ENCODE peak calls at places on chromosomes 11 and 22, in six cellular contexts. H is breast epithelium; C is tibial nerve; Z is transverse colon; G is CD8-positive, alpha-beta memory T cell; J is cardiac muscle cell. P is an unnamed sample.

GRCh38 chr22:45450931-45451651 is 37.6 kb downstream of the RIBC2 start:
- DNase-seq in H (no peak), C (no peak), Z (no peak), G (no peak), J (no peak), P (no peak)

GRCh38 chr11:102177974-102178631 is 67.9 kb downstream of the YAP1 start:
- DNase-seq in H (no peak), C (no peak), Z (no peak), G (no peak), J (no peak), P (no peak)

GRCh38 chr11:109512680-109513079 is 90.7 kb downstream of the C11orf87 start:
- DNase-seq in H (no peak), C (no peak), Z (no peak), G (no peak), J (no peak), P (no peak)

GRCh38 chr11:108608548-108608947 is 15.0 kb upstream of the EXPH5 start:
- DNase-seq in H (no peak), C (no peak), Z (no peak), G (no peak), J (no peak), P (no peak)

GRCh38 chr11:35688023-35688422 is 25.4 kb downstream of the TRIM44 start:
- DNase-seq in H (no peak), C (no peak), Z (no peak), G (no peak), J (no peak), P (no peak)

GRCh38 chr22:28899199-28899853 is 16.0 kb downstream of the ZNRF3 start:
- DNase-seq in H (no peak), C (no peak), Z (no peak), G (peak; percentile 45), J (no peak), P (peak; percentile 53)

GRCh38 chr22:24428751-24429410 is 1.5 kb downstream of the ADORA2A start:
- DNase-seq in H (no peak), C (no peak), Z (no peak), G (no peak), J (no peak), P (no peak)

GRCh38 chr11:83521647-83522596 is 235.8 kb upstream of the CCDC90B start:
- DNase-seq in H (no peak), C (no peak), Z (no peak), G (no peak), J (peak; percentile 18), P (no peak)

GRCh38 chr11:45086526-45086925 is 59.9 kb upstream of the PRDM11 start:
- DNase-seq in H (no peak), C (no peak), Z (no peak), G (no peak), J (no peak), P (no peak)

GRCh38 chr11:60905551-60906113 is 753 bp downstream of the PRPF19 start:
- DNase-seq in H (no peak), C (no peak), Z (no peak), G (no peak), J (no peak), P (peak; percentile 64)

GRCh38 chr11:128323381-128323780 is 264.0 kb downstream of the ETS1 start:
- DNase-seq in H (no peak), C (no peak), Z (peak; percentile 40), G (peak; percentile 37), J (peak; percentile 59), P (peak; percentile 69)

GRCh38 chr11:23403210-23404185 is 543.2 kb upstream of the CCDC179 start:
- DNase-seq in H (no peak), C (no peak), Z (no peak), G (no peak), J (no peak), P (no peak)

GRCh38 chr11:46122955-46123354 is 1.7 kb upstream of the PHF21A start:
- DNase-seq in H (no peak), C (no peak), Z (no peak), G (no peak), J (no peak), P (no peak)

GRCh38 chr11:96155627-96156378 is 187.2 kb downstream of the MAML2 start:
- DNase-seq in H (no peak), C (peak; percentile 57), Z (peak; percentile 61), G (no peak), J (no peak), P (no peak)

GRCh38 chr11:79437274-79437980 is 3.4 kb downstream of the TENM4 start:
- DNase-seq in H (peak; percentile 54), C (peak; percentile 30), Z (peak; percentile 38), G (no peak), J (peak; percentile 89), P (no peak)

GRCh38 chr11:16911186-16911585 is 103.0 kb downstream of the PLEKHA7 start:
- DNase-seq in H (no peak), C (no peak), Z (no peak), G (no peak), J (no peak), P (no peak)

GRCh38 chr11:131771471-131771870 is 401.1 kb downstream of the NTM start:
- DNase-seq in H (no peak), C (no peak), Z (no peak), G (no peak), J (no peak), P (no peak)

GRCh38 chr11:112886707-112887370 is 74.4 kb upstream of the NCAM1 start:
- DNase-seq in H (no peak), C (no peak), Z (no peak), G (no peak), J (no peak), P (no peak)

GRCh38 chr11:26028294-26028954 is 303.5 kb upstream of the ANO3 start:
- DNase-seq in H (no peak), C (no peak), Z (no peak), G (no peak), J (no peak), P (no peak)

GRCh38 chr11:121563003-121563402 is 110.2 kb upstream of the SORL1-AS1 start:
- DNase-seq in H (no peak), C (no peak), Z (no peak), G (no peak), J (no peak), P (no peak)

GRCh38 chr11:121561240-121561639 is 108.5 kb upstream of the SORL1-AS1 start:
- DNase-seq in H (no peak), C (no peak), Z (no peak), G (no peak), J (no peak), P (no peak)

GRCh38 chr11:121561716-121562115 is 108.9 kb upstream of the SORL1-AS1 start:
- DNase-seq in H (no peak), C (no peak), Z (no peak), G (no peak), J (no peak), P (no peak)

GRCh38 chr11:121559812-121560211 is 107.0 kb upstream of the SORL1-AS1 start:
- DNase-seq in H (no peak), C (no peak), Z (no peak), G (no peak), J (no peak), P (no peak)

DNA sequence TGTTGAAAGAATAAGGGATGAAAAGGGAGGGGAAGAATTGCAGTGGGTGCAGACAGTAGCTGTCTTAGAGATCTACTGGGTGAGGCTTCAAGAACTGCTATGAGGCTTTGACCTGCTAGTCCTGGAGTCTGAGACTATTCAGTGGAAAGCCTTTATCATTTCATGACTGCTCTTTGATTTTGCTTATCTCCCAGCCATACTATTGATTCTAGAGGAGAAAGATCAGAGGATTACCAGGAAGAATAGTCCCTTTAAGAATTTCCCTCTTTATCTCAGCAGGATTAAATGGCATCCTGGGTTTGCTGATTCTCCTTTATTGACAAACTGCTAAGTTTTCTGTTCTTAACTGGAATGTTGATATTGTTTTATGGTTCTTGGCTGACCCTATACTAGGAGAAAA is 107.5 kb upstream of the SORL1-AS1 start:
- DNase-seq in H (no peak), C (no peak), Z (no peak), G (no peak), J (no peak), P (no peak)
- H3K4me1 ChIP-seq in H (no peaks in the 10 kb centered on the region), C (no peaks in the 10 kb centered on the region), Z (no peaks in the 10 kb centered on the region), G (no peaks in the 10 kb centered on the region), J (peaks cover 14% of the 10 kb centered on the region), P (no peaks in the 10 kb centered on the region)

GRCh38 chr11:77592727-77593126 is 3.0 kb downstream of the AQP11 start:
- DNase-seq in H (no peak), C (no peak), Z (no peak), G (no peak), J (no peak), P (no peak)

GRCh38 chr11:77590194-77590591 is 440 bp downstream of the AQP11 start:
- DNase-seq in H (no peak), C (no peak), Z (peak; percentile 57), G (peak; percentile 10), J (peak; percentile 37), P (no peak)

GRCh38 chr11:77593883-77594282 is 4.1 kb downstream of the AQP11 start:
- DNase-seq in H (no peak), C (no peak), Z (no peak), G (no peak), J (no peak), P (no peak)

GRCh38 chr11:77589521-77590193 is at the start of gene AQP11:
- DNase-seq in H (peak; percentile 80), C (peak; percentile 51), Z (peak; percentile 94), G (peak; percentile 37), J (peak; percentile 95), P (peak; percentile 41)

DNA sequence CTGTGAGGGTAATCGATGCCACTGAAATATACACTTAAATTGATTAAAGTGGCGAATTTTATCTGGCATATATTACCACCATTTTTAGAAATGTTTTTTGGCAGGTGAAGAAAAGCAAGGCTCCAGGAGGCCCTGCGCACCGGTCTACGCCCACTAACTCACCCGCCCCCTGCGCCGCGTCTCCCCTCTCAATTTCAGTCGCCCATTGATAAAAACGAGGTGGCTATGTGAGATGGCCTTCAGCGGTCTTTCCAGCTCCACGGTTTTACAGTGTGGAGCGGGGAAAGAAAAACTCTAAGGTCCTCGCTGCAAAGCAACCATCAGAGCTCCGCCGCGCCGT is 602 bp upstream of the AQP11 start:
- DNase-seq in H (no peak), C (no peak), Z (no peak), G (no peak), J (no peak), P (no peak)
- H3K9me3 ChIP-seq in H (no peaks in the 10 kb centered on the region), C (no peaks in the 10 kb centered on the region), Z (no peaks in the 10 kb centered on the region), G (no peaks in the 10 kb centered on the region), J (no peaks in the 10 kb centered on the region), P (no peaks in the 10 kb centered on the region)

GRCh38 chr11:122102426-122102825 is 13.6 kb downstream of the BLID start:
- DNase-seq in H (no peak), C (no peak), Z (no peak), G (no peak), J (no peak), P (no peak)
- H3K4me1 ChIP-seq in H (no peaks in the 10 kb centered on the region), C (peaks cover 19% of the 10 kb centered on the region), Z (no peaks in the 10 kb centered on the region), G (no peaks in the 10 kb centered on the region), J (peaks cover 48% of the 10 kb centered on the region), P (peaks cover 5% of the 10 kb centered on the region)

GRCh38 chr11:42299780-42300179 is 840.3 kb upstream of the LRRC4C start:
- DNase-seq in H (no peak), C (no peak), Z (no peak), G (no peak), J (no peak), P (no peak)

GRCh38 chr11:42301777-42302176 is 842.3 kb upstream of the LRRC4C start:
- DNase-seq in H (no peak), C (no peak), Z (no peak), G (no peak), J (no peak), P (no peak)

DNA sequence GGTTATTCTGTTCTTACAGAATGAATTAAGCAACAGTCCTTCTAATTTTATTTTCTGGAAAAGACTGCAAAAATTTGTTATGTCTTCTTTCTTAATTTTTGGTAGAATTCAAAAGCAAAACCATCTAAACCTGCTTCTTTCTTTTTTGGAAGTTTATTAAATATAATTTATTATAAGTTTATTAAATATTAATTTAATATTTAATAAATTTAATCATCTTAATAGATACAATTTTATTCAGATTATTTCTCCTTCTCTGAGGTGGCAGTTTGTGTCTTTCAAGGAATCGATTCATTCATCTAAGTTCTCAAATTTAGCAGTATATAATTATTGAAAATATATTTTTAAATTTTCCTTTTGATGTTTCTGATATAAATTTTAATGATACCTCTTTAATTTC is 837.5 kb upstream of the LRRC4C start:
- DNase-seq in H (no peak), C (no peak), Z (no peak), G (no peak), J (no peak), P (no peak)
- H3K9me3 ChIP-seq in H (peaks cover 5% of the 10 kb centered on the region), C (peaks cover 8% of the 10 kb centered on the region), Z (no peaks in the 10 kb centered on the region), G (no peaks in the 10 kb centered on the region), J (no peaks in the 10 kb centered on the region), P (no peaks in the 10 kb centered on the region)